ENCODE peak calls at places on chromosomes 16 and 17, in nine cellular contexts. N is AG20443; A is colonic mucosa; I is tibial artery; Y is HFFc6; F is endothelial cell; K is stimulated activated CD8-positive, alpha-beta memory T cell treated with anti-CD3 and anti-CD28 coated beads, Interleukin-15, amount 100 ng/mL, for 24 hours; X is upper lobe of right lung; R is C1 segment of cervical spinal cord. E is an unnamed sample.

GRCh38 chr16:21952793-21953540 is at the start of gene UQCRC2:
- DNase-seq in N (peak; percentile 96), A (peak; percentile 93), I (peak; percentile 92), Y (peak; percentile 89), F (peak; percentile 78), K (peak; percentile 62), X (peak; percentile 95), R (peak; percentile 44), E (peak; percentile 80)

GRCh38 chr17:49708515-49709161 is 874 bp upstream of the SLC35B1 start:
- DNase-seq in N (peak; percentile 42), A (no peak), I (no peak), Y (no peak), F (no peak), K (no peak), X (no peak), R (no peak), E (no peak)

GRCh38 chr16:57949013-57949412 is 21.9 kb downstream of the CNGB1 start:
- DNase-seq in N (no peak), A (no peak), I (no peak), Y (no peak), F (no peak), K (no peak), X (no peak), R (no peak), E (no peak)

GRCh38 chr17:76657505-76658386 is 14.2 kb upstream of the ST6GALNAC1 start:
- DNase-seq in N (no peak), A (peak; percentile 67), I (no peak), Y (no peak), F (no peak), K (no peak), X (no peak), R (no peak), E (no peak)

GRCh38 chr17:40915721-40916256 is 21.7 kb downstream of the KRT23 start:
- DNase-seq in N (peak; percentile 42), A (no peak), I (no peak), Y (peak; percentile 61), F (no peak), K (no peak), X (no peak), R (no peak), E (no peak)

GRCh38 chr17:50361561-50362480 is 11.2 kb downstream of the MRPL27 start:
- DNase-seq in N (peak; percentile 89), A (peak; percentile 67), I (no peak), Y (peak; percentile 58), F (peak; percentile 61), K (no peak), X (no peak), R (no peak), E (peak; percentile 32)

GRCh38 chr17:27526603-27527002 is 70.4 kb downstream of the KSR1 start:
- DNase-seq in N (peak; percentile 66), A (peak; percentile 44), I (no peak), Y (peak; percentile 16), F (peak; percentile 32), K (no peak), X (peak; percentile 80), R (no peak), E (no peak)

GRCh38 chr16:85444879-85445778 is 168.0 kb upstream of the GSE1 start:
- DNase-seq in N (no peak), A (peak; percentile 71), I (no peak), Y (no peak), F (no peak), K (no peak), X (no peak), R (no peak), E (no peak)

GRCh38 chr17:82623707-82624106 is 24.5 kb downstream of the WDR45B start:
- DNase-seq in N (no peak), A (no peak), I (no peak), Y (no peak), F (no peak), K (no peak), X (no peak), R (no peak), E (no peak)